ENCODE peak calls at places on chromosomes 6 and 20, in five cellular contexts. One of them, this sample, is unnamed.

GRCh38 chr6:15061176-15061575 is 184.7 kb upstream of the JARID2 start:
- DNase-seq in Calu3: no peak
- DNase-seq in adrenal gland: no peak
- DNase-seq in AG04449: no peak
- DNase-seq in left lung: no peak
- DNase-seq in this sample: no peak

GRCh38 chr6:136886110-136886509 is 36.0 kb upstream of the SLC35D3 start:
- DNase-seq in left lung: no peak
- DNase-seq in AG04449: no peak
- DNase-seq in Calu3: no peak
- DNase-seq in adrenal gland: no peak
- DNase-seq in this sample: no peak

GRCh38 chr20:61724376-61724775 is 341.3 kb downstream of the TAF4 start:
- DNase-seq in adrenal gland: no peak
- DNase-seq in AG04449: no peak
- DNase-seq in left lung: no peak
- DNase-seq in Calu3: peak; percentile 30
- DNase-seq in this sample: no peak

GRCh38 chr6:130520235-130520634 is 154.4 kb downstream of the TMEM200A start:
- DNase-seq in AG04449: no peak
- DNase-seq in adrenal gland: no peak
- DNase-seq in left lung: no peak
- DNase-seq in Calu3: no peak
- DNase-seq in this sample: no peak

GRCh38 chr6:16436550-16436949 is 198.2 kb downstream of the GMPR start:
- DNase-seq in adrenal gland: no peak
- DNase-seq in Calu3: no peak
- DNase-seq in AG04449: no peak
- DNase-seq in left lung: no peak
- DNase-seq in this sample: no peak

GRCh38 chr20:8129211-8129986 is 2.7 kb upstream of the PLCB1 start:
- DNase-seq in adrenal gland: no peak
- DNase-seq in Calu3: no peak
- DNase-seq in left lung: no peak
- DNase-seq in AG04449: no peak
- DNase-seq in this sample: no peak

GRCh38 chr6:137171824-137172733 is 1.4 kb downstream of the IL22RA2 start:
- DNase-seq in Calu3: no peak
- DNase-seq in left lung: no peak
- DNase-seq in adrenal gland: no peak
- DNase-seq in AG04449: no peak
- DNase-seq in this sample: no peak

GRCh38 chr20:50876816-50877215 is 54.4 kb downstream of the ADNP start:
- DNase-seq in left lung: no peak
- DNase-seq in Calu3: no peak
- DNase-seq in AG04449: no peak
- DNase-seq in adrenal gland: no peak
- DNase-seq in this sample: no peak

GRCh38 chr6:24927985-24928735 is 7.6 kb downstream of the RIPOR2 start:
- DNase-seq in AG04449: peak; percentile 19
- DNase-seq in adrenal gland: no peak
- DNase-seq in Calu3: no peak
- DNase-seq in left lung: no peak
- DNase-seq in this sample: no peak

GRCh38 chr20:872855-873520 is 39.5 kb downstream of the FAM110A start:
- DNase-seq in left lung: no peak
- DNase-seq in AG04449: no peak
- DNase-seq in Calu3: peak; percentile 20
- DNase-seq in adrenal gland: no peak
- DNase-seq in this sample: no peak

GRCh38 chr20:46063151-46063550 is 26.6 kb downstream of the NCOA5 start:
- DNase-seq in left lung: no peak
- DNase-seq in AG04449: no peak
- DNase-seq in adrenal gland: no peak
- DNase-seq in Calu3: no peak
- DNase-seq in this sample: no peak

GRCh38 chr6:491233-491632 is 99.7 kb downstream of the IRF4 start:
- DNase-seq in Calu3: no peak
- DNase-seq in adrenal gland: no peak
- DNase-seq in AG04449: no peak
- DNase-seq in left lung: no peak
- DNase-seq in this sample: no peak

GRCh38 chr6:43054206-43054943 is 724 bp upstream of the CUL7 start:
- DNase-seq in adrenal gland: no peak
- DNase-seq in AG04449: no peak
- DNase-seq in left lung: no peak
- DNase-seq in Calu3: no peak
- DNase-seq in this sample: no peak

GRCh38 chr6:148959008-148959407 is 212.2 kb downstream of the UST start:
- DNase-seq in adrenal gland: no peak
- DNase-seq in AG04449: no peak
- DNase-seq in Calu3: no peak
- DNase-seq in left lung: no peak
- DNase-seq in this sample: no peak
- TF ChIP-seq CTCF in adrenal gland: no peak
- TF ChIP-seq CTCF in AG04449: no peak
- TF ChIP-seq CTCF in Calu3: no peak
- TF ChIP-seq CTCF in left lung: no peak
- TF ChIP-seq CTCF in this sample: no peak

GRCh38 chr6:168304752-168305015 is 14.9 kb downstream of the DACT2 start:
- DNase-seq in left lung: no peak
- DNase-seq in Calu3: no peak
- DNase-seq in adrenal gland: no peak
- DNase-seq in AG04449: no peak
- DNase-seq in this sample: no peak

GRCh38 chr6:168307011-168307694 is 12.4 kb downstream of the DACT2 start:
- DNase-seq in left lung: no peak
- DNase-seq in Calu3: no peak
- DNase-seq in AG04449: no peak
- DNase-seq in adrenal gland: no peak
- DNase-seq in this sample: no peak

GRCh38 chr6:168305091-168305749 is 14.4 kb downstream of the DACT2 start:
- DNase-seq in AG04449: no peak
- DNase-seq in left lung: no peak
- DNase-seq in adrenal gland: no peak
- DNase-seq in Calu3: no peak
- DNase-seq in this sample: no peak

GRCh38 chr6:168303982-168304751 is 15.4 kb downstream of the DACT2 start:
- DNase-seq in Calu3: no peak
- DNase-seq in left lung: no peak
- DNase-seq in AG04449: no peak
- DNase-seq in adrenal gland: no peak
- DNase-seq in this sample: no peak

GRCh38 chr6:168305863-168306262 is 13.7 kb downstream of the DACT2 start:
- DNase-seq in AG04449: no peak
- DNase-seq in left lung: no peak
- DNase-seq in adrenal gland: no peak
- DNase-seq in Calu3: no peak
- DNase-seq in this sample: no peak
- TF ChIP-seq CTCF in AG04449: no peak
- TF ChIP-seq CTCF in left lung: no peak
- TF ChIP-seq CTCF in adrenal gland: no peak
- TF ChIP-seq CTCF in Calu3: no peak
- TF ChIP-seq CTCF in this sample: no peak

GRCh38 chr20:5065489-5066383 is 54.0 kb downstream of the PCNA start:
- DNase-seq in AG04449: peak; percentile 92
- DNase-seq in adrenal gland: peak; percentile 98
- DNase-seq in left lung: peak; percentile 85
- DNase-seq in Calu3: peak; percentile 82
- DNase-seq in this sample: peak; percentile 74
- TF ChIP-seq CTCF in AG04449: no peak
- TF ChIP-seq CTCF in adrenal gland: no peak
- TF ChIP-seq CTCF in left lung: no peak
- TF ChIP-seq CTCF in Calu3: no peak
- TF ChIP-seq CTCF in this sample: no peak

DNA sequence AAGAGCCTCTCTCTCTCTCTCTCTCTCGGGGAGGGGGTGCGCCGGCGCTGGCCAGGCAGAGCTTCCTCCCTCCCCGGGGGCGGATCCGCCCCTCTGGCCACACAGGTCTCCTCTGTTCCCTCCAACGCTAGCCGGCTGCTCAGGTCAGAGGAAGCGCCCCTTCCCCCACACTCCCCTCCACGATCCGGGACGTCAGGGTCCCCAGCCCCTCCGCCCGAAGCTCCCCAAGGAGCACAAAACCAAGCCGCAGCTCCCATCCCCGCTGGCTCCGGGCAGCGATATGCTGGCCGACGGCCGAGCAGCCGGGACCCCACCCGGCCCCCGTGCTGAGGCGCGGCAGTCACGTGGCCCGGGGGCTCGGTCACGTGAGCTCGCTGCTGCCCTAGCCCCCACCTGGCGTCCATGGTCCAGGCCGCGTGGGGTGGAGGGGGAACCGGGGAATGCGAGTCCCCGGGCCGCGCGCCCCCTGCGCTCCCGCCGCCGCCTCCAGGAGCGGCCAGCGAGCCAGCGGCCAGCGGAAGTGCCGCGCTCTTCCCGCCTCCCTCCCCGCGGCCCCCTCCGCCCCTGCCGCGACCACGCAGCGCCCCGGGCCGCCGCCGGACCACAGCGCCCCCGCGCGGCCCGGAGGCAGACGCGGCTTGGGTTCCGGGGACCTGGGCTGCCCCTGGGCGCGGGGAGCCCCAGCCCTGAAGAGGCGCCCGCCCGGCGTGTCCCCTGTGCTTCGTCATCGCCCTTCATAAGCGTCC is at the start of gene SLC35B2:
- DNase-seq in Calu3: peak; percentile 91
- DNase-seq in adrenal gland: peak; percentile 84
- DNase-seq in AG04449: no peak
- DNase-seq in left lung: peak; percentile 80
- DNase-seq in this sample: no peak
- TF ChIP-seq CTCF in Calu3: peak; percentile 94
- TF ChIP-seq CTCF in adrenal gland: no peak
- TF ChIP-seq CTCF in AG04449: peak; percentile 54
- TF ChIP-seq CTCF in left lung: peak; percentile 79
- TF ChIP-seq CTCF in this sample: peak; percentile 48

DNA sequence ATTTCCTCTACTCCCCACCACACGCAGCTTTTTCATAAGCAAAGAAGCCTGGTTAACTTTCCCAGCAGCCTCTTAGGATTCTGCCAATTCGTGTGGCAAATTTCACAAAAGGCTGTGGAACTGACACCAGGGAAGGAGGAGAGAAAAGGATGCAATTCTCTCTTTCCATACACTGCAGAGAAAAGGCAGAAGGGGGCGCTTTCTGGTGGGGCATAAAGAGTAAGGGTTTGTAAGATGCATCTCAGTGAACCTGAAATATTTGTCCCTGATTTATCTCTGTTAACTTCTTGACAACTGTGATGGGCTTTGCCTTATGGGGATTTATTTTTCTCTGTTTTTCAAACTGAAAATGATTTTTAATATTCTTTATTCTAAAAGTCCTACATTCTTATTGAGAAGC is 45.5 kb upstream of the GLP1R start:
- DNase-seq in Calu3: peak; percentile 52
- DNase-seq in adrenal gland: no peak
- DNase-seq in left lung: no peak
- DNase-seq in AG04449: no peak
- DNase-seq in this sample: no peak
- TF ChIP-seq CTCF in Calu3: peak; percentile 37
- TF ChIP-seq CTCF in adrenal gland: no peak
- TF ChIP-seq CTCF in left lung: no peak
- TF ChIP-seq CTCF in AG04449: no peak
- TF ChIP-seq CTCF in this sample: peak; percentile 22

GRCh38 chr6:138378463-138378862 is 758 bp downstream of the SMIM28 start:
- DNase-seq in adrenal gland: no peak
- DNase-seq in Calu3: no peak
- DNase-seq in left lung: no peak
- DNase-seq in AG04449: no peak
- DNase-seq in this sample: no peak

GRCh38 chr6:138386897-138387296 is 9.2 kb downstream of the SMIM28 start:
- DNase-seq in left lung: no peak
- DNase-seq in AG04449: no peak
- DNase-seq in adrenal gland: no peak
- DNase-seq in Calu3: no peak
- DNase-seq in this sample: no peak

GRCh38 chr6:138383776-138384175 is 6.1 kb downstream of the SMIM28 start:
- DNase-seq in left lung: no peak
- DNase-seq in AG04449: no peak
- DNase-seq in Calu3: no peak
- DNase-seq in adrenal gland: no peak
- DNase-seq in this sample: no peak

GRCh38 chr6:138377844-138378243 is at the start of gene SMIM28:
- DNase-seq in adrenal gland: no peak
- DNase-seq in Calu3: no peak
- DNase-seq in AG04449: no peak
- DNase-seq in left lung: no peak
- DNase-seq in this sample: no peak

GRCh38 chr6:138382498-138383265 is 5.0 kb downstream of the SMIM28 start:
- DNase-seq in Calu3: no peak
- DNase-seq in AG04449: no peak
- DNase-seq in adrenal gland: no peak
- DNase-seq in left lung: no peak
- DNase-seq in this sample: no peak
- TF ChIP-seq CTCF in Calu3: no peak
- TF ChIP-seq CTCF in AG04449: no peak
- TF ChIP-seq CTCF in adrenal gland: no peak
- TF ChIP-seq CTCF in left lung: no peak
- TF ChIP-seq CTCF in this sample: no peak